ENCODE peak calls at places on chromosomes 16 and 17, in six cellular contexts. S, E, P, T, F and R are unnamed samples.

GRCh38 chr17:50833396-50834125 is 1.8 kb upstream of the WFIKKN2 start:
- DNase-seq in S (no peak), E (no peak), P (no peak), T (no peak), F (no peak), R (no peak)

GRCh38 chr17:42814633-42815399 is 9.3 kb downstream of the BECN1 start:
- DNase-seq in S (no peak), E (peak), P (no peak), T (peak), F (no peak), R (no peak)

GRCh38 chr17:43416998-43417891 is 18.5 kb downstream of the ARL4D start:
- DNase-seq in S (no peak), E (peak), P (no peak), T (peak), F (no peak), R (no peak)

GRCh38 chr17:77436481-77436880 is 295.7 kb downstream of the SEC14L1 start:
- DNase-seq in S (no peak), E (no peak), P (no peak), T (no peak), F (no peak), R (no peak)

GRCh38 chr17:37888881-37889280 is 35.3 kb upstream of the TBC1D3K start:
- DNase-seq in S (no peak), E (no peak), P (no peak), T (no peak), F (no peak), R (no peak)

GRCh38 chr16:12097523-12098428 is 121.2 kb downstream of the SNX29 start:
- DNase-seq in S (no peak), E (no peak), P (no peak), T (peak), F (no peak), R (no peak)

GRCh38 chr17:81097134-81097942 is 62.4 kb downstream of the BAIAP2 start:
- DNase-seq in S (peak), E (no peak), P (peak), T (peak), F (no peak), R (no peak)

GRCh38 chr16:4918790-4919210 is 18.1 kb downstream of the PPL start:
- DNase-seq in S (no peak), E (no peak), P (no peak), T (no peak), F (peak), R (peak)